ENCODE peak calls at places on chromosome 7, in seven cellular contexts. N is pancreas, U is transverse colon, T is prostate gland, J is H9, E is Peyer's patch, P is body of pancreas. F is an unnamed sample.

GRCh38 chr7:2651847-2652735 is 20.3 kb downstream of the TTYH3 start:
- DNase-seq in E (no peak), U (no peak), P (no peak), T (no peak), N (no peak), J (no peak), F (no peak)

GRCh38 chr7:83394776-83395175 is 232.1 kb upstream of the PCLO start:
- DNase-seq in P (no peak), E (no peak), N (no peak), T (no peak), U (no peak), J (no peak), F (no peak)

GRCh38 chr7:44740040-44740439 is 8.6 kb upstream of the ZMIZ2 start:
- DNase-seq in P (no peak), U (no peak), N (no peak), T (no peak), J (no peak), E (no peak), F (no peak)

GRCh38 chr7:2870471-2870941 is 26.4 kb upstream of the GNA12 start:
- DNase-seq in N (no peak), U (peak), T (no peak), J (peak), E (peak), P (peak), F (peak)

GRCh38 chr7:4123823-4124222 is 558.3 kb upstream of the FOXK1 start:
- DNase-seq in E (no peak), U (no peak), J (no peak), P (no peak), N (no peak), T (no peak), F (no peak)

GRCh38 chr7:135729230-135729629 is 1.2 kb upstream of the SLC13A4 start:
- DNase-seq in U (no peak), E (no peak), T (no peak), J (no peak), N (no peak), P (no peak), F (no peak)

GRCh38 chr7:90404777-90405176 is 1.5 kb downstream of the CLDN12 start:
- DNase-seq in E (no peak), T (no peak), P (no peak), J (no peak), N (no peak), U (no peak), F (no peak)

GRCh38 chr7:116948934-116949333 is 4.4 kb upstream of the ST7 start:
- DNase-seq in J (no peak), P (no peak), T (no peak), E (no peak), U (no peak), N (no peak), F (no peak)

GRCh38 chr7:37385787-37386186 is 62.9 kb downstream of the ELMO1 start:
- DNase-seq in E (no peak), T (no peak), P (no peak), J (no peak), N (no peak), U (no peak), F (no peak)

GRCh38 chr7:124649397-124650029 is 116.1 kb downstream of the GPR37 start:
- DNase-seq in U (no peak), J (no peak), P (no peak), N (no peak), T (no peak), E (no peak), F (no peak)

GRCh38 chr7:981793-982510 is 1.0 kb upstream of the CYP2W1 start:
- DNase-seq in U (no peak), N (no peak), P (no peak), E (no peak), T (peak), J (no peak), F (no peak)

GRCh38 chr7:50665403-50666123 is 100.4 kb upstream of the DDC start:
- DNase-seq in J (no peak), T (no peak), P (no peak), U (no peak), N (no peak), E (no peak), F (peak)

GRCh38 chr7:39540320-39540719 is 25.9 kb upstream of the YAE1 start:
- DNase-seq in U (peak), T (no peak), N (no peak), P (no peak), E (no peak), J (no peak), F (no peak)

GRCh38 chr7:84647797-84648762 is 453.5 kb upstream of the SEMA3A start:
- DNase-seq in T (no peak), N (no peak), J (no peak), U (no peak), E (no peak), P (no peak), F (no peak)

GRCh38 chr7:4556868-4557620 is 125.1 kb upstream of the FOXK1 start:
- DNase-seq in J (no peak), U (no peak), E (no peak), N (no peak), P (no peak), T (peak), F (no peak)

GRCh38 chr7:148334959-148335577 is 255.5 kb upstream of the C7orf33 start:
- DNase-seq in T (no peak), E (no peak), P (no peak), N (no peak), J (peak), U (no peak), F (no peak)

GRCh38 chr7:23356726-23357125 is 57.6 kb downstream of the MALSU1 start:
- DNase-seq in U (no peak), E (no peak), J (no peak), T (no peak), P (no peak), N (no peak), F (no peak)

GRCh38 chr7:157547102-157547501 is 210.3 kb downstream of the DNAJB6 start:
- DNase-seq in N (no peak), E (no peak), P (no peak), J (no peak), U (no peak), T (no peak), F (no peak)

GRCh38 chr7:111486472-111487142 is 75.7 kb downstream of the IMMP2L start:
- DNase-seq in T (no peak), P (peak), N (no peak), J (no peak), U (no peak), E (no peak), F (no peak)

GRCh38 chr7:1706381-1706720 is 36.3 kb downstream of the ELFN1 start:
- DNase-seq in U (no peak), N (no peak), T (no peak), J (no peak), P (peak), E (no peak), F (no peak)

GRCh38 chr7:95596183-95597135 is at the start of gene PDK4:
- DNase-seq in T (peak), P (peak), E (peak), U (peak), J (peak), N (peak), F (peak)

GRCh38 chr7:40922316-40922670 is 780.6 kb downstream of the INHBA start:
- DNase-seq in J (no peak), N (no peak), E (no peak), U (no peak), P (no peak), T (no peak), F (no peak)

GRCh38 chr7:117858731-117859130 is 14.5 kb downstream of the CTTNBP2 start:
- DNase-seq in E (no peak), P (no peak), T (no peak), N (no peak), U (no peak), J (no peak), F (no peak)

GRCh38 chr7:5633161-5634106 is 148.0 kb downstream of the RNF216 start:
- DNase-seq in J (peak), U (no peak), P (no peak), E (no peak), T (no peak), N (no peak), F (no peak)

GRCh38 chr7:131111081-131111576 is 216.5 kb upstream of the MKLN1 start:
- DNase-seq in P (no peak), T (peak), N (no peak), E (no peak), U (peak), J (no peak), F (no peak)

GRCh38 chr7:78218051-78218450 is 419.5 kb downstream of the PHTF2 start:
- DNase-seq in T (no peak), E (no peak), U (no peak), J (no peak), P (no peak), N (no peak), F (no peak)

GRCh38 chr7:96591900-96592676 is 117.6 kb downstream of the SEM1 start:
- DNase-seq in T (no peak), J (no peak), P (no peak), E (no peak), N (no peak), U (no peak), F (no peak)

GRCh38 chr7:128794436-128794835 is 2.7 kb downstream of the CCDC136 start:
- DNase-seq in P (no peak), J (no peak), U (no peak), T (no peak), E (no peak), N (no peak), F (no peak)

GRCh38 chr7:22860784-22861482 is 38.3 kb upstream of the TOMM7 start:
- DNase-seq in T (no peak), E (no peak), N (no peak), P (no peak), U (no peak), J (no peak), F (no peak)

GRCh38 chr7:43648725-43649406 is 66.0 kb downstream of the STK17A start:
- DNase-seq in T (no peak), J (no peak), P (no peak), N (no peak), U (peak), E (peak), F (no peak)

GRCh38 chr7:19713676-19714075 is 4.8 kb upstream of the POLR1F start:
- DNase-seq in J (no peak), E (peak), P (peak), U (peak), T (no peak), N (no peak), F (no peak)

GRCh38 chr7:48292949-48293348 is 121.7 kb downstream of the ABCA13 start:
- DNase-seq in P (no peak), T (no peak), U (no peak), J (no peak), E (no peak), N (no peak), F (no peak)

GRCh38 chr7:44536090-44536489 is 5.0 kb downstream of the NPC1L1 start:
- DNase-seq in P (no peak), N (no peak), U (no peak), E (no peak), T (no peak), J (no peak), F (no peak)

GRCh38 chr7:134823400-134823799 is 44.0 kb downstream of the CALD1 start:
- DNase-seq in E (no peak), J (no peak), N (no peak), P (no peak), U (no peak), T (no peak), F (no peak)

GRCh38 chr7:103063895-103064294 is 10.7 kb downstream of the FBXL13 start:
- DNase-seq in P (no peak), E (no peak), J (no peak), T (no peak), U (no peak), N (no peak), F (no peak)

GRCh38 chr7:904847-905246 is 28.5 kb downstream of the GET4 start:
- DNase-seq in U (no peak), J (no peak), P (no peak), E (no peak), T (no peak), N (no peak), F (peak)

GRCh38 chr7:47351233-47352154 is 230.4 kb downstream of the TNS3 start:
- DNase-seq in E (no peak), N (no peak), J (no peak), U (peak), T (no peak), P (peak), F (no peak)

GRCh38 chr7:139118803-139119485 is 9.4 kb upstream of the ZC3HAV1 start:
- DNase-seq in P (no peak), U (peak), E (peak), N (no peak), T (no peak), J (no peak), F (no peak)

DNA sequence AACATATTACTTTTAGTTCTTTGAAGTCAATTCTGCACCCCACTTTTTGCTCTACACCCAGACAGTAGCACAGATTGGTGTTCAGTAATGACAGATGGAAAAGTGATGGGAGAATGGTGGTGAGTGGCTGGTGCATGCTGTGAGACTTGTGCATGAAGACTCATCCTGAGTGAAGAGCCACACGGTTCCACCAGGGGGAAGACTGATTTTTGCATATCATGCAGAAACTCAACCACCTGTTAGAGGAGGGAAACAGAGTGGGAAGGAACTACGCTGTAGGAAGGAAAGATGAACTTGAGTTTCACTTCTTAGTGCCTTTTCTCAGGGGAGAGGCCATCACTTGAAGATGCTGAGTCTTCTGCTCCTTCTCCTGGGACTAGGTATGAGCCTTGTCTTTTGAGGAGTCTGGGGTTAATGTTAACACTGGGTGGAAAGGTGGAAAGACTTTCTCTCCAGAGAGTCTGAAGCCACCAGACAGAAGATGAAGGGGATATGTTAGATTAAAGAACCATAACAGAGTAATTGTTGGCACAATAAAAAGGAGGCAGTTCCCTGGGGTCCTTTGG is 9.3 kb upstream of the PRSS1 start:
- DNase-seq in P (no peak), T (no peak), J (no peak), N (no peak), E (peak), U (no peak), F (no peak)
- TF ChIP-seq CTCF in P (peak), T (no peak), J (peak), N (no peak), E (peak), U (no peak), F (no peak)

GRCh38 chr7:74084722-74085578 is 1.3 kb downstream of the LIMK1 start:
- DNase-seq in J (peak), P (no peak), N (no peak), E (no peak), T (no peak), U (no peak), F (peak)
- H3K27ac ChIP-seq in J (no peak), P (peak), N (no peak), E (peak), T (no peak), U (no peak), F (peak)

DNA sequence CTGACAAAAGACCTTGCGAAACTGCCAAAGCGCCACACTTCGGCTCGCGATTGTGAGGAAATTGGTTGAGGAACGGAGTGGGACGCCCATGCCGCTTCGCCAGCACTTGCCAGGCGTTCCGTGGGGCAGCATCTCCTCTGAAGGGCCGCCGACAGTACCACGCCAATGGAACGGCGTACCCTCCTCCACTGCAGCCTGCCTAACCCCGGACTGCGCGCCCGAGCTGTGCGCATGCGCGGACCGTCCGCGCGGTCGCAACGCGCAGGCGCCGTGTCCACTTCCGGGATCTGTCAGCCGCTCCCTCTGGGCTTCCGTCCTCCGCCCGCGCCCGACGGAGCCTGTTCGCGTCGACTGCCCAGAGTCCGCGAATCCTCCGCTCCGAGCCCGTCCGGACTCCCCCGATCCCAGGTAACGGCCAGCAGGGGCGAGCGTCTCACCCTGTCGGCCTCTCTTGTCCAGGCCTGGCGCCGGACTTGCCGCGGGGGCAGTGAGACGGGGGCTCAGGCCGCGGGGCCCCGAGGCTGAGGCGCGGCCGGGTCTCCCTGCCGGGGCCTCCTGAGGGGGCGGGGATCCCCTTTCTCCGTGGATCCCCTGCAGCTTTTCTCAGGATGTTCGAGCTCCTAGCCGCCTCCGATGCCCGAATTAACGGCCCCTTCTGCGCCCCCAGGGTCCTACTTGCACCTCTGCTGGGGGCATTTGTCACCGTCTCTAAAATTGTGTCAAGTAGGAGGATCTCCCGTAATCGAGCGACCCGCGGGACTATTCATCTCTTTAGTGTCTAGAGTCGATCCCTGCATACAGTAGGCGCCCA is at the start of gene ARPC1A:
- DNase-seq in U (peak), N (peak), E (peak), P (peak), T (peak), J (peak), F (peak)
- TF ChIP-seq CTCF in U (peak), N (no peak), E (no peak), P (peak), T (no peak), J (peak), F (peak)

DNA sequence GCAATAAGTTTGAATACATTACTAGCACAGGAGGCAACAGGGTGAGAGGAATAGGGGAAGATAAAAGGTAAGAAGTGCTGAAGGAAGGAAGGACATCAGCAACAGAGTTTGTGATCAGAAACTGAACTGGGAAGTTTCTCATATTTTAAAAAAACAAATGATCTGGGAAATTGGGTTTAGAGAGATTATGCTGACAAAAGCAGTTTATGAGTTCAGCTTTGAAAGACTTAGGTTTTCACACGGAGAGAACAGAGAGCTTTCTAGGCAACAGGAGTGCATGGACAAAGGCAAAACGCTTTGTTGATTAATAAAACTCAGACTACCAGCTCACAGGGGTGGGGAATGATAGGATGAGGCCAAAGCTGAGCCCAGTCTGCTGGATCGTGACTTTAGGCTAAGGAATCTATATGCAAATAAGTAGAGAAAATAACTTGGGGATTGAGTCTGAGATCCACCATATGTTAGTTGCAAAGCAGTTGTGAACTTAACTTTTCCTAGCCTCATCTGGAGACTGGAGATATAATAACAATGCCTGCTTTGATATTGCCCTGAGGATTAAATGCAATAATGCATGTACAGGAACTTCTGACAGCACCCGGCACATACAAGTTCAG is 4.2 kb downstream of the OSBPL3 start:
- DNase-seq in J (no peak), U (no peak), N (no peak), P (no peak), T (no peak), E (no peak), F (no peak)
- H3K27ac ChIP-seq in J (no peak), U (no peak), N (no peak), P (no peak), T (no peak), E (no peak), F (no peak)

DNA sequence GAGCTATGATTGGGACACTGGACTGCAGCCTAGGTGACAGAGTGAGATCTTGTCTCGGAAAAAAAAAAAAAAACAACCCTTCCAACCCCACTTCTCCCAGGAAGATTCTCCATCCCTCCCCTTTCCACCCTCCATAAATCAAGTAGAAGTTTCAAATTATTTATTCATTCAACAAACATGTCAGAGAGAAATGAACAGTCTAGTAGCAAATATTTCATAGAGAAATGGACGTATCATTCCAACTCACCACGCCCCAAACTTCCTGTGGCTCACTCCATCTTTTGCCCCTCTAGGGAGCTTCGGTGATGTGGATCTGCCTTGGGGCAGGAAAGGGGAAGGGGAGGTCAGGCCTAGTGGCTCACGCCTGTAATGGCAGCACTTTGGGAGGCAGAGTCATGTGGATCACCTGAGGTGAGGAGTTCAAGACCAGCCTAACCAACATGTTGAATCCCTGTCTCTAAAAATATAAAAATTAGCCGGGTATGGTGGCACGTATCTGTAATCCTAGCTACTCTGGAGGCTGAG is 638 bp upstream of the TRAPPC14 start:
- DNase-seq in U (no peak), T (no peak), E (no peak), P (no peak), N (no peak), J (peak), F (no peak)
- TF ChIP-seq CTCF in U (peak), T (no peak), E (no peak), P (no peak), N (no peak), J (no peak), F (no peak)

DNA sequence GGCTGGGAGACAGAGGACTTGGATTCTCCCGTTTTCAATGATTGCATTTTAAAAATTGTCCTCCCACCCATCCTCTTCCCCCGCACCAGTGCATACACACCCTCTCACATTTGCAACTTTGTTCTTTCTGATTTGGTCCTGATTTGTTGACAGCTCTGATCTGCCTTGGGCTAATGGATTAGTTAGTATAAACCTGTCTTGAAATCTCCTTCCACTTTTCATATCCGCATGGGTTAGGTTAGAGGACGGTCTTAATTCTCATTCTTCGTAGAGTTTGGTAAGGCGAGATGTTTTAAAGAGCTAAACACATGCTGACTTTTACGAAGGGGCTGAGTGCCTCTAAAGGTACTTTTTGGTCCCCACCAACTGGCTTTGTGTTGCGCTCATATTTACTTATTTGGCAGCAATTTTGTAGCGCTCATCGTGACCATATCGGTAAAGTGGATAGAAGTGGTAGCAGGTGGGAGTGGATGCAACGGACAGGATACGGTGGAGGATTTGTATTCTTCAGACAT is 1.1 kb downstream of the AHR start:
- DNase-seq in J (no peak), E (peak), U (peak), P (no peak), N (no peak), T (no peak), F (no peak)
- H3K27ac ChIP-seq in J (no peak), E (peak), U (peak), P (peak), N (peak), T (peak), F (peak)

F was measured in psoas muscle.